ENCODE peak calls at places on chromosomes 6 and 20, in five cellular contexts. M, E, P, Z and F are unnamed samples.

GRCh38 chr6:132764370-132764769 is 6.7 kb upstream of the VNN2 start:
- DNase-seq in M (peak; percentile 67), E (peak; percentile 80), P (no peak), Z (peak; percentile 21), F (peak; percentile 79)

GRCh38 chr6:15487262-15487661 is 175.6 kb downstream of the DTNBP1 start:
- DNase-seq in M (no peak), E (no peak), P (no peak), Z (no peak), F (no peak)

GRCh38 chr6:121305957-121306607 is 28.2 kb downstream of the TBC1D32 start:
- DNase-seq in M (peak; percentile 76), E (peak; percentile 45), P (no peak), Z (no peak), F (no peak)

GRCh38 chr6:74479420-74479819 is 726.4 kb downstream of the COL12A1 start:
- DNase-seq in M (no peak), E (no peak), P (no peak), Z (no peak), F (no peak)

GRCh38 chr6:3162565-3163247 is 5.4 kb upstream of the TUBB2A start:
- DNase-seq in M (peak; percentile 79), E (peak; percentile 69), P (peak; percentile 68), Z (peak; percentile 70), F (no peak)

GRCh38 chr20:23227976-23228375 is 122.6 kb upstream of the NXT1 start:
- DNase-seq in M (no peak), E (no peak), P (no peak), Z (no peak), F (no peak)

GRCh38 chr20:63736893-63737689 is 627 bp downstream of the LIME1 start:
- DNase-seq in M (no peak), E (no peak), P (peak; percentile 45), Z (peak; percentile 18), F (no peak)

GRCh38 chr6:3026811-3027626 is 27.3 kb downstream of the NQO2 start:
- DNase-seq in M (no peak), E (no peak), P (no peak), Z (no peak), F (no peak)

GRCh38 chr6:170129691-170130171 is 161.1 kb downstream of the DLL1 start:
- DNase-seq in M (peak; percentile 15), E (no peak), P (peak; percentile 55), Z (no peak), F (no peak)

GRCh38 chr6:32086661-32087573 is 22.2 kb downstream of the TNXB start:
- DNase-seq in M (peak; percentile 61), E (peak; percentile 57), P (peak; percentile 61), Z (peak; percentile 56), F (peak; percentile 61)

GRCh38 chr20:43662943-43663655 is 3.8 kb upstream of the MYBL2 start:
- DNase-seq in M (no peak), E (no peak), P (no peak), Z (no peak), F (no peak)

GRCh38 chr6:42093582-42094329 is 43.4 kb downstream of the TAF8 start:
- DNase-seq in M (no peak), E (no peak), P (no peak), Z (no peak), F (no peak)

GRCh38 chr6:106728296-106728870 is 99.0 kb downstream of the QRSL1 start:
- DNase-seq in M (no peak), E (no peak), P (no peak), Z (no peak), F (no peak)

GRCh38 chr20:39289316-39289715 is 327.2 kb downstream of the DHX35 start:
- DNase-seq in M (no peak), E (no peak), P (no peak), Z (no peak), F (no peak)

GRCh38 chr6:141981190-141981589 is 151.5 kb upstream of the GJE1 start:
- DNase-seq in M (no peak), E (no peak), P (no peak), Z (no peak), F (no peak)

GRCh38 chr6:157143171-157143884 is 180.0 kb downstream of the TMEM242 start:
- DNase-seq in M (peak; percentile 59), E (peak; percentile 97), P (no peak), Z (no peak), F (peak; percentile 51)

GRCh38 chr6:159043986-159044385 is 805 bp downstream of the TAGAP start:
- DNase-seq in M (no peak), E (no peak), P (no peak), Z (no peak), F (no peak)

GRCh38 chr6:43437700-43438099 is 10.4 kb downstream of the ABCC10 start:
- DNase-seq in M (no peak), E (no peak), P (no peak), Z (no peak), F (no peak)

GRCh38 chr6:72620866-72621242 is 1.0 kb upstream of the KCNQ5 start:
- DNase-seq in M (no peak), E (no peak), P (peak; percentile 9), Z (no peak), F (no peak)

GRCh38 chr6:2765896-2766766 is 938 bp downstream of the WRNIP1 start:
- DNase-seq in M (peak; percentile 40), E (peak; percentile 39), P (peak; percentile 70), Z (peak; percentile 26), F (no peak)

GRCh38 chr20:4263011-4263410 is 247.7 kb upstream of the RNF24 start:
- DNase-seq in M (no peak), E (no peak), P (no peak), Z (no peak), F (no peak)

GRCh38 chr6:37587776-37588744 is 88.4 kb upstream of the CCDC167 start:
- DNase-seq in M (no peak), E (no peak), P (no peak), Z (no peak), F (no peak)

GRCh38 chr6:149371154-149371553 is 28.9 kb upstream of the SUMO4 start:
- DNase-seq in M (no peak), E (no peak), P (no peak), Z (no peak), F (no peak)

GRCh38 chr6:70956451-70957283 is at the start of gene B3GAT2:
- DNase-seq in M (peak; percentile 28), E (peak; percentile 21), P (peak; percentile 18), Z (no peak), F (no peak)

GRCh38 chr6:33201147-33201545 is 479 bp downstream of the SLC39A7 start:
- DNase-seq in M (no peak), E (no peak), P (peak; percentile 64), Z (no peak), F (no peak)

GRCh38 chr20:58713801-58714339 is 21.3 kb downstream of the NPEPL1 start:
- DNase-seq in M (no peak), E (no peak), P (no peak), Z (no peak), F (no peak)

GRCh38 chr6:28709478-28710349 is 184.0 kb downstream of the GPX5 start:
- DNase-seq in M (no peak), E (no peak), P (no peak), Z (no peak), F (no peak)
- H3K4me3 ChIP-seq in M (peak overlapping the region; percentile 32), E (peak overlapping the region; percentile 63), P (no peak overlapping the region), Z (peak overlapping the region; percentile 1), F (peak overlapping the region; percentile 4)

DNA sequence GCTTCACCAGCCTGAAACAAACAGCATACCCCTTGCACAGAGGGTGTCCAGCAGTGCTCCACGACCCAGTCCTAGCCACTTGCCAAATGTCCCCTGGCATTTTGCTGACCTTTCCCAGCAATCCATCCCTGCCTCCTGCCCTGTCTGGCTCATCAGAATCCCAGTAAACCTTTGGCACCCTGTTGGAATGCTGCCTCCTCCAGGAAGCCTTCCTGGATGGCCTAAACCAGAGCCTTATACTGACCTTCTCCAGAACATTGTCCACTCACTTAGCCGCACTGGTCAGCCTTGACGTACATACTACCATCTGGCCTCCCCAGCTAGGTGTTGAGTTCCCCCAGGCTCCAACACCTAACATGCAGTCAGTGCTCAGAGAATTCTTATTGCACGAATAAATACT is 2.0 kb upstream of the PACSIN1 start:
- DNase-seq in M (no peak), E (no peak), P (no peak), Z (no peak), F (no peak)
- TF ChIP-seq CTCF in M (no peak), E (no peak), P (no peak), Z (no peak), F (no peak)

GRCh38 chr20:35134472-35134871 is 12.7 kb downstream of the EDEM2 start:
- DNase-seq in M (peak; percentile 24), E (peak; percentile 25), P (peak; percentile 75), Z (peak; percentile 35), F (no peak)
- H3K4me3 ChIP-seq in M (no peak overlapping the region), E (no peak overlapping the region), P (no peak overlapping the region), Z (no peak overlapping the region), F (no peak overlapping the region)

GRCh38 chr6:79764758-79765157 is 133.6 kb downstream of the SH3BGRL2 start:
- DNase-seq in M (no peak), E (no peak), P (no peak), Z (no peak), F (no peak)

GRCh38 chr6:79756496-79756895 is 125.4 kb downstream of the SH3BGRL2 start:
- DNase-seq in M (no peak), E (no peak), P (no peak), Z (no peak), F (no peak)

GRCh38 chr6:79763301-79763700 is 132.2 kb downstream of the SH3BGRL2 start:
- DNase-seq in M (no peak), E (no peak), P (no peak), Z (no peak), F (no peak)

DNA sequence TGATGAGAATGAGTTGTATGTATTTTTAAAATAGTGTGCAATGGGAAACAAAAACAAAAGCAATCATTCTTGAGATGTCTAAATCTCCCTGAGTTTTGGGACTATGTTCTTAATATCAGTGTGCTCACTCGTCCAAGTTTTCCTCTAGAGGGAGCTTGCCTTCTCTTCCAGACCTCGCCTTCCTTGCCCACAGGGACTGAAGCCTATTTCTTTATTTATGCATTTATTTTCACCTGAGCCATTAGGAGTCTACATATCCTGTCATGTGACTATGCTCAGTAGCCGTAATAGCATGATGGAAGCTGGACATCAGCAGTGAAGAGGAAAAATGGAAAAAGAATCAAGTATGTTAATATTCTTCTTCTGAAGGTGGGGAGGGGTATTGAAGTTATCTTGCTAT is 131.2 kb downstream of the SH3BGRL2 start:
- DNase-seq in M (peak; percentile 48), E (peak; percentile 5), P (no peak), Z (no peak), F (no peak)
- TF ChIP-seq CTCF in M (peak; percentile 65), E (peak; percentile 28), P (no peak), Z (no peak), F (peak; percentile 16)